ENCODE peak calls at places on chromosomes 2 and 18, in six cellular contexts. A is upper lobe of left lung, K is transverse colon, G is fibroblast of lung, V is heart right ventricle, O is upper lobe of right lung. W is an unnamed sample.
A peak's percentile ranks its signal among the peaks of the same experiment; 100 is the strongest.

GRCh38 chr2:11004206-11004605 is 92.5 kb downstream of the KCNF1 start:
- DNase-seq in A (no peak), K (no peak), G (peak; percentile 42), V (no peak), O (no peak), W (no peak)

GRCh38 chr2:164186596-164186995 is 434.7 kb downstream of the GRB14 start:
- DNase-seq in A (no peak), K (no peak), G (no peak), V (no peak), O (no peak), W (no peak)

GRCh38 chr2:143885461-143885860 is 634.5 kb downstream of the ZEB2 start:
- DNase-seq in A (no peak), K (no peak), G (no peak), V (no peak), O (no peak), W (no peak)

GRCh38 chr2:37262510-37262909 is 31.1 kb downstream of the NDUFAF7 start:
- DNase-seq in A (no peak), K (no peak), G (no peak), V (no peak), O (no peak), W (no peak)

GRCh38 chr2:1718339-1719220 is 25.7 kb downstream of the PXDN start:
- DNase-seq in A (peak; percentile 66), K (no peak), G (no peak), V (no peak), O (no peak), W (no peak)

GRCh38 chr2:200985806-200986205 is 22.3 kb upstream of the ORC2 start:
- DNase-seq in A (no peak), K (no peak), G (peak; percentile 27), V (no peak), O (no peak), W (no peak)

GRCh38 chr18:7415081-7415894 is 151.8 kb upstream of the PTPRM start:
- DNase-seq in A (no peak), K (no peak), G (no peak), V (no peak), O (no peak), W (no peak)

GRCh38 chr2:79717364-79718007 is 204.6 kb downstream of the CTNNA2 start:
- DNase-seq in A (no peak), K (no peak), G (peak; percentile 28), V (no peak), O (no peak), W (no peak)

GRCh38 chr2:143375376-143375880 is 246.2 kb downstream of the ARHGAP15 start:
- DNase-seq in A (no peak), K (no peak), G (no peak), V (no peak), O (no peak), W (no peak)

GRCh38 chr2:144516417-144516980 is 3.4 kb downstream of the ZEB2 start:
- DNase-seq in A (peak; percentile 89), K (no peak), G (no peak), V (no peak), O (peak; percentile 69), W (no peak)

GRCh38 chr18:26082475-26082874 is 7.9 kb downstream of the SS18 start:
- DNase-seq in A (no peak), K (no peak), G (peak; percentile 20), V (no peak), O (no peak), W (no peak)

GRCh38 chr2:120819720-120820210 is 84.1 kb downstream of the GLI2 start:
- DNase-seq in A (no peak), K (no peak), G (no peak), V (no peak), O (no peak), W (no peak)

GRCh38 chr2:31980674-31981356 is 30.0 kb downstream of the MEMO1 start:
- DNase-seq in A (no peak), K (no peak), G (peak; percentile 53), V (no peak), O (no peak), W (no peak)

GRCh38 chr18:56565596-56566355 is 72.6 kb downstream of the TXNL1 start:
- DNase-seq in A (no peak), K (no peak), G (peak; percentile 89), V (no peak), O (no peak), W (no peak)

GRCh38 chr2:3211971-3212362 is 165.7 kb downstream of the EIPR1 start:
- DNase-seq in A (no peak), K (no peak), G (no peak), V (no peak), O (no peak), W (no peak)

GRCh38 chr2:128631698-128632490 is 313.2 kb upstream of the HS6ST1 start:
- DNase-seq in A (no peak), K (no peak), G (no peak), V (no peak), O (peak; percentile 44), W (no peak)

GRCh38 chr2:162365392-162365791 is 21.5 kb downstream of the GCA start:
- DNase-seq in A (no peak), K (no peak), G (no peak), V (no peak), O (no peak), W (no peak)

GRCh38 chr2:29006092-29006985 is 25.2 kb downstream of the TOGARAM2 start:
- DNase-seq in A (no peak), K (no peak), G (no peak), V (no peak), O (no peak), W (no peak)

GRCh38 chr18:59001166-59001565 is 136.5 kb downstream of the ZNF532 start:
- DNase-seq in A (no peak), K (no peak), G (no peak), V (no peak), O (no peak), W (no peak)

GRCh38 chr2:22878094-22878493 is 506.9 kb upstream of the KLHL29 start:
- DNase-seq in A (no peak), K (no peak), G (no peak), V (no peak), O (no peak), W (no peak)
- H3K4me1 ChIP-seq in A (no peaks in the 10 kb centered on the region), K (no peaks in the 10 kb centered on the region), G (no peaks in the 10 kb centered on the region), V (no peaks in the 10 kb centered on the region), O (no peaks in the 10 kb centered on the region), W (peaks cover 22% of the 10 kb centered on the region)

GRCh38 chr2:113278812-113279139 is at the start of gene PAX8:
- DNase-seq in A (peak; percentile 56), K (no peak), G (no peak), V (no peak), O (no peak), W (no peak)
- H3K4me3 ChIP-seq in A (no peak within 1 kb of the TSS), K (no peak within 1 kb of the TSS), G (no peak within 1 kb of the TSS), V (peak within 1 kb of the TSS; percentile 21), O (no peak within 1 kb of the TSS), W (no peak within 1 kb of the TSS)

GRCh38 chr2:61759718-61760117 is 94.1 kb downstream of the FAM161A start:
- DNase-seq in A (no peak), K (no peak), G (peak; percentile 80), V (no peak), O (no peak), W (no peak)

GRCh38 chr2:61762292-61762691 is 91.6 kb downstream of the FAM161A start:
- DNase-seq in A (no peak), K (no peak), G (no peak), V (no peak), O (no peak), W (no peak)

GRCh38 chr2:61763605-61764034 is 90.2 kb downstream of the FAM161A start:
- DNase-seq in A (peak; percentile 90), K (peak; percentile 84), G (peak; percentile 87), V (peak; percentile 86), O (peak; percentile 90), W (peak; percentile 64)

GRCh38 chr2:61769093-61769675 is 84.7 kb downstream of the FAM161A start:
- DNase-seq in A (no peak), K (no peak), G (no peak), V (no peak), O (no peak), W (no peak)

DNA sequence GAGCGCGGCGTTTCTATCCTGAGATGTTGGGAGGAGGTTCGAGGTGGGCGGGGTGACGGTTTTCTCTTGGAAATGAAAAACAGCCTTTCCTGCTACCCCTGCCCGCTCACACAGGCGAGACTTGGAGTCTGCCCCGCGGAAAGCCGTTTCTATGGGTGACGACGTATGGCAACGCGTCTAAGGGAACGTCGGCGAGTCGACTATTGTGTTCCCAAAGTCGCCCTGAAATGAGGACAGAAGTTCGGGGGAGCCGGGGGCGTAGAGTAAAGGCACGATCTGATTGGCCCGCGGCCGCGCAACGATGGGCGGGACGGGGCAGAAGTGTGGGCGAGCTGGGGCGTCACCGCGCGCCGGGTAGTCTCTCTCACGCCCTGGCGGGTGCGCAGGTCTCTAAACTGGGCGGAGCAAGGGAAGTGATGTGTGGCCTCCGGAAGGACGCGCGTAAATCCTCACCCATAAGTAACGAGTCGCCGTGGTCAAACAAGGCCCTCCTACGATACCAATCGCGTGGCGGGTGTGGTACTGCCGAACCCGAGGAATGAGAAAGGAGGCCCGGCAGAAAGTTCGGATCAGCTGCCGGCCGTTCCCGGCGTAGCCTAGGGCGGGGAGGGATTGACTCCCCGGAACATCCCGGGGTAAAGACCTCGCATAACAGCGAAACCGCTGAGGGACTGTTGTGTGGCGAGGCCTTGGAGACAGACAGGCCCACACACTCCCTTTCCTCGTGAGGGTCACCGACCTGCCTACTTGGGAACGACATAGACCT is 89.6 kb downstream of the FAM161A start:
- DNase-seq in A (peak; percentile 99), K (peak; percentile 97), G (peak; percentile 99), V (peak; percentile 98), O (peak; percentile 99), W (peak; percentile 90)
- TF ChIP-seq CTCF in A (no peak), K (no peak), G (no peak), V (no peak), O (no peak), W (no peak)

DNA sequence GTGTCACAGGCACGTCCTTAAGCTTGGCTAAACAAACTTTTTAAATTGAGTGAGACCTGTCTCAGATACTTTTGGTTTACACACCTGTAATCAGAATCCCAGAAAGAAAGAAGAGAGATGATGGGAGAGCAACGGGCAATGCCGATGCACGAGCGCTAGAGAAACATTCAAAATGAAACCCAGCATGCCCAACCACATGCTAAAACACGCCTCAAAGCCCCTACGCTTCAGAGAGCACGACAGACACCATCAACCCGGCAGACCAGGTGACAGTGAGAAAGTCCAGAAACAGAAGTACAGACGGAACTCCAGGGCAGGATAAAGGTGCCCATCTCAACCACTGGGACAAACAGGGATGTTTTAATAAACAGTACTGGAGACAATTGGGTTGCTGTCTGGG is 85.5 kb downstream of the HDAC4 start:
- DNase-seq in A (no peak), K (peak; percentile 6), G (no peak), V (no peak), O (no peak), W (no peak)
- H3K4me1 ChIP-seq in A (peaks cover 47% of the 10 kb centered on the region), K (peaks cover 35% of the 10 kb centered on the region), G (peaks cover 5% of the 10 kb centered on the region), V (peaks cover 43% of the 10 kb centered on the region), O (peaks cover 18% of the 10 kb centered on the region), W (peaks cover 8% of the 10 kb centered on the region)